ENCODE peak calls at places on chromosomes 7 and 10, in seven cellular contexts. S, E, A, L, B, O and D are unnamed samples.

GRCh38 chr7:92255308-92255707 is 9.5 kb downstream of the ANKIB1 start:
- DNase-seq in S (peak; percentile 61), E (no peak), A (no peak), L (no peak), B (no peak), O (no peak), D (no peak)

GRCh38 chr7:137948083-137948844 is 53.6 kb downstream of the CREB3L2 start:
- DNase-seq in S (no peak), E (no peak), A (no peak), L (no peak), B (no peak), O (no peak), D (no peak)

GRCh38 chr10:115171392-115171960 is 78.3 kb downstream of the ATRNL1 start:
- DNase-seq in S (no peak), E (no peak), A (no peak), L (no peak), B (no peak), O (no peak), D (no peak)

GRCh38 chr7:76327610-76328009 is 25.1 kb downstream of the HSPB1 start:
- DNase-seq in S (no peak), E (no peak), A (no peak), L (no peak), B (no peak), O (no peak), D (no peak)

GRCh38 chr10:11189581-11190376 is 172.1 kb downstream of the CELF2 start:
- DNase-seq in S (no peak), E (no peak), A (no peak), L (no peak), B (no peak), O (no peak), D (no peak)

GRCh38 chr7:6385110-6385792 is 62.5 kb downstream of the DAGLB start:
- DNase-seq in S (peak; percentile 81), E (no peak), A (no peak), L (no peak), B (no peak), O (no peak), D (no peak)

GRCh38 chr7:51774178-51774577 is 457.6 kb upstream of the COBL start:
- DNase-seq in S (no peak), E (peak; percentile 73), A (no peak), L (no peak), B (peak; percentile 33), O (no peak), D (no peak)

GRCh38 chr7:17043012-17043877 is 161.5 kb upstream of the AGR3 start:
- DNase-seq in S (peak; percentile 38), E (no peak), A (no peak), L (no peak), B (no peak), O (no peak), D (no peak)

GRCh38 chr10:3978174-3978573 is 193.2 kb upstream of the KLF6 start:
- DNase-seq in S (peak; percentile 68), E (no peak), A (no peak), L (no peak), B (no peak), O (no peak), D (no peak)

GRCh38 chr10:126497672-126498071 is 109.4 kb upstream of the ADAM12 start:
- DNase-seq in S (no peak), E (no peak), A (no peak), L (no peak), B (no peak), O (no peak), D (no peak)

DNA sequence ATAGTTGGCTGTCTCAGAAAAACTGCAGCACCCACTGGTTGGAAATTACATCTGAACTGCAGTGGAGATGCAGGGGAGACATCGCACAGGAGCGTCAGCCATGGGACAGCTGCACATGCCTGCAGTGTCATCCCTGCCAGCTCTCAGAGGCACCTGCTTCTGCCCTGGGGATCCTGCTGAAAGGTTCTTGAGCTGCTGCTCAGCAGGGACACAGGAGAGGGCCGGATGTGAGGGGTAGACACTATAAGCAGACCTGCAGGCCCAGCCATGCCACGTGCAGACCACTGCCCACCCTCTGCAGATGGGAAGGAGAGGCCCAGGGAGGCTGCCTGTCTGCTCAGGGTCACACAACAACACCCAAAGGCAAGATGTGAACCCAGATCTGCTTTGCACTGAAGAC is 601.4 kb downstream of the DNAJB6 start:
- DNase-seq in S (no peak), E (no peak), A (no peak), L (no peak), B (no peak), O (no peak), D (no peak)
- TF ChIP-seq CTCF in S (no peak), E (no peak), A (no peak), L (no peak), B (no peak), O (no peak), D (no peak)

DNA sequence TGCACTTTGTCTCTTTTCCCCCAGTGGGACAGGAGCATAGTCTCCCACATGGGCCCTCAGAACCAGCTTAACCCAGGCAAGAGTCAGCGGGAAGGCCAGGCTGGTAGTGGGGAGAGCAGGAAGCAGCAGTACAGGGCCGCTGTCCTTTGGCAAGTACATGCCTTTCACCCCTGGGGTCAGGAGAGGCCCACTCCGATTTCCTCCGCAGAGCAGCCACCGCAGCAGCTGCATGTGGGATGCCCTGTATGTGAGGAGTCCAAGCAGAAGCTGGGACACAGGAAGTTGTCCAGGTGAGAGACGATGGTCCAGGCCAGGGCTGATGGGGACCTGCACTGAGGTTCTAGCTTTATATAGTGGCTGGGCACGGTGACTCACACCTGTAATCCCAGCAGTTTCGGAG is 36.7 kb upstream of the GALNTL5 start:
- DNase-seq in S (no peak), E (no peak), A (no peak), L (no peak), B (no peak), O (no peak), D (no peak)
- TF ChIP-seq CTCF in S (no peak), E (no peak), A (no peak), L (no peak), B (no peak), O (no peak), D (no peak)

DNA sequence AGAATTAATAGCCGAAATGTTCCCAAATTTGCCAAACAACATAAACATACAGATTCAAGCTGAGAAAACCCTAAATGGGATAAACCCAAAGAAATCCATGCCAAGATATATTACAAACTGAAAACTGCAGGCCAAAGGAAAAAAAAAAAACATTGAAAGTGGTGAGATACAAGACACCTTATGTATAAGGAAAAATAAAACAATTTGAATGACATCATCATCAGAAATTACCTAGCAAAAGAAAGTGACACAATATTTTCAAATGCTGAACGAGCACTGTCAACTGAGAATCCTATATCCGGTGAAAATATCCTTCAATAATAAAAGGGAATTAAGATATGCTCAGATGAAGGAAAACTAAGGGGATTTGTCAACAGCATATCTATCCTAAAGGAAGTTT is 66.5 kb downstream of the PHYHIPL start:
- DNase-seq in S (no peak), E (no peak), A (no peak), L (no peak), B (no peak), O (no peak), D (no peak)
- TF ChIP-seq CTCF in S (no peak), E (no peak), A (no peak), L (no peak), B (no peak), O (no peak), D (no peak)

DNA sequence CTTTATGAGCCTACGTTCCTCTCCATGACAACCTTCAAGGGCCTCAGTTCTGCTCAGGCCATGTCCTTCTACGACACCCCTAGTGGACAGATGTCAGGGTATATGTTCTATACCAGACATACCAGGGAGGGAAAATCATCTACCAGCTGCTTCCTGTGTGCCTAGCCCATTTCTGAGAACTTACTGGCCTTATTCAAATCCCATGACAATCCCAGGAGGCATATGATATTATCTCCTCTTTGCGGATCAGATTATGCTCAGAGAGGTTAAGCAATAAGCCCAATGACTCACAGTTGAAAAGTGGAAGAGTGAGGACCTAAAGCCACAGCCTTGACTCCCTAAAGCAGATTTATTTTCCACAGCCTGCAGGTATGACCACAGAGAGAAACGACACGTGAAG is 139.3 kb downstream of the GLI3 start:
- DNase-seq in S (peak; percentile 82), E (no peak), A (no peak), L (no peak), B (no peak), O (no peak), D (no peak)
- TF ChIP-seq CTCF in S (peak; percentile 6), E (peak; percentile 42), A (no peak), L (no peak), B (no peak), O (no peak), D (no peak)

GRCh38 chr10:93893646-93894515 is at the start of gene SLC35G1:
- DNase-seq in S (peak; percentile 56), E (peak; percentile 81), A (peak; percentile 76), L (peak; percentile 85), B (peak; percentile 70), O (peak; percentile 77), D (peak; percentile 46)
- TF ChIP-seq CTCF in S (no peak), E (no peak), A (no peak), L (no peak), B (no peak), O (no peak), D (no peak)

GRCh38 chr7:130566898-130567280 is 75.0 kb downstream of the MEST start:
- DNase-seq in S (no peak), E (no peak), A (no peak), L (no peak), B (no peak), O (no peak), D (no peak)

GRCh38 chr7:130566168-130566897 is 74.4 kb downstream of the MEST start:
- DNase-seq in S (peak; percentile 16), E (no peak), A (no peak), L (no peak), B (no peak), O (no peak), D (no peak)

GRCh38 chr7:130559184-130559583 is 67.3 kb downstream of the MEST start:
- DNase-seq in S (no peak), E (no peak), A (no peak), L (no peak), B (no peak), O (no peak), D (no peak)

DNA sequence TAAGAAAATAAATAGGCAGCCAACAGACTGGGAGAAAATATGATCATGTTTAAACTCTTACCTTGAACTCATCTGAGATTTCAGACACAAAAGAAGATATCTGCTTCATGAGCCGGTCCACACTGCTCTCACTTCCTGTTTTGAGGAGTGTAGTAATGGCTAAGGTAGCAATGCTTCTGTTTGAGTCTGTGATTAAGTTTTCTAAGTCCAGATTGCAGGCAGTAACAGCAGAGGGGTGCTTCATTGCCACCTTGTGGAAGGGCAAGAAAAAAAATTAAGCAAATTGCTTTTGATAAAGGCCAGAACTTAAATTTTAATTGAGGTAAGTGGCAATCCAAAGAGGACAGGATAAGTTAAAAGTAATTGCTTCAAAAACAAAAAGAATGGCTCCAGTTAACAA is 69.1 kb downstream of the MEST start:
- DNase-seq in S (peak; percentile 12), E (no peak), A (no peak), L (peak; percentile 43), B (no peak), O (no peak), D (no peak)
- TF ChIP-seq CTCF in S (peak; percentile 32), E (peak; percentile 45), A (no peak), L (no peak), B (no peak), O (no peak), D (no peak)

DNA sequence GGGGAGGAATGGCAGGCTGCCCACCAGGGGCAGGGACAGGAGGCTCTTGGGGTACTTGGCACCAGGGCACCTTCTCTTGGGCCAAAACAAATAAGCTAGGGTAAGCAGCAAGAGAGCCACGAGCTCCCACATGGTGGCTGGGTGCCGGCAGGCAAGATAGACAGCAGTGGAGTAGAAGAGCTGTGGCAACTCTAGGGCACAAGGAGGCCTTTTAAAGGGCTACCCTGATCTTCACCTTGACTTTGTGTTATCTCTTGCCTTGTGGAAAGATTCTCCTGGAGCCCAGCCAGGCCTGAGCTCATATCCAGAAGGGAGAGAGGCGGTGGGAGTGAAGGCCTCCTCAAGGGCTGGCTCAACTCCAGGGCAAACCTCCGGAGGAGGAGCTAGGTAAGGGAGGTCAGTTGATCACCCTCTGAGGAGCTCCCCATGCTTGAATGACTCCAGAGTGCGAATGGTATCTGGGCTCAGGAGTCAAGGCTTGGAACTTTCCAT is at the start of gene CYP17A1:
- DNase-seq in S (no peak), E (no peak), A (no peak), L (no peak), B (no peak), O (peak; percentile 34), D (no peak)
- TF ChIP-seq CTCF in S (no peak), E (no peak), A (no peak), L (no peak), B (no peak), O (no peak), D (no peak)